ENCODE peak calls at places on chromosomes 4 and X, in eight cellular contexts. R is neural crest cell; S is mammary epithelial cell; G is IMR-90; W is fibroblast of pulmonary artery; E is stimulated activated CD4-positive, alpha-beta T cell treated with anti-CD3 and anti-CD28 coated beads, Interleukin-1b, Interleukin-23, amount 100 ng/mL, for 4 hours; D is psoas muscle; Y is foreskin melanocyte. N is an unnamed sample.

GRCh38 chrX:77014655-77015377 is 432.4 kb upstream of the FGF16 start:
- DNase-seq in R (peak), S (no peak), G (no peak), W (no peak), E (no peak), D (no peak), Y (no peak), N (no peak)

GRCh38 chrX:144219035-144219434 is 335.2 kb downstream of the UBE2NL start:
- DNase-seq in R (no peak), S (peak), G (no peak), W (peak), E (no peak), D (no peak), Y (no peak), N (no peak)

GRCh38 chr4:1842993-1843448 is 12.9 kb downstream of the LETM1 start:
- DNase-seq in R (no peak), S (no peak), G (peak), W (peak), E (no peak), D (no peak), Y (no peak), N (no peak)

GRCh38 chrX:70774223-70774622 is 134.3 kb downstream of the TEX11 start:
- DNase-seq in R (no peak), S (no peak), G (no peak), W (no peak), E (no peak), D (no peak), Y (no peak), N (no peak)

GRCh38 chr4:121696140-121696640 is 590 bp downstream of the ANXA5 start:
- DNase-seq in R (no peak), S (peak), G (peak), W (peak), E (peak), D (peak), Y (peak), N (peak)

GRCh38 chr4:180805101-180805500 is 1438.1 kb upstream of the TENM3 start:
- DNase-seq in R (no peak), S (no peak), G (no peak), W (no peak), E (no peak), D (no peak), Y (no peak), N (no peak)

GRCh38 chr4:6568689-6569332 is 6.2 kb upstream of the MAN2B2 start:
- DNase-seq in R (no peak), S (peak), G (peak), W (peak), E (no peak), D (no peak), Y (peak), N (no peak)

GRCh38 chr4:126794363-126794762 is 838.4 kb upstream of the INTU start:
- DNase-seq in R (no peak), S (peak), G (peak), W (peak), E (no peak), D (no peak), Y (no peak), N (no peak)

GRCh38 chr4:15926486-15926885 is 12.1 kb downstream of the FGFBP1 start:
- DNase-seq in R (no peak), S (no peak), G (peak), W (peak), E (no peak), D (no peak), Y (no peak), N (no peak)

GRCh38 chrX:44480591-44480990 is 62.1 kb downstream of the FUNDC1 start:
- DNase-seq in R (no peak), S (no peak), G (no peak), W (no peak), E (no peak), D (no peak), Y (no peak), N (no peak)

GRCh38 chrX:154602766-154603437 is 16.2 kb downstream of the CTAG1B start:
- DNase-seq in R (no peak), S (no peak), G (no peak), W (no peak), E (no peak), D (no peak), Y (no peak), N (peak)

GRCh38 chr4:12633058-12633651 is 851.0 kb downstream of the RAB28 start:
- DNase-seq in R (peak), S (peak), G (peak), W (peak), E (peak), D (peak), Y (peak), N (no peak)

GRCh38 chrX:2500091-2500680 is 590 bp downstream of the DHRSX start:
- DNase-seq in R (peak), S (peak), G (peak), W (peak), E (no peak), D (peak), Y (peak), N (peak)

GRCh38 chr4:1416948-1417260 is 10.7 kb upstream of the NKX1-1 start:
- DNase-seq in R (no peak), S (no peak), G (no peak), W (no peak), E (no peak), D (no peak), Y (no peak), N (peak)

GRCh38 chrX:43860646-43861370 is 21.4 kb downstream of the MAOB start:
- DNase-seq in R (no peak), S (peak), G (peak), W (peak), E (no peak), D (no peak), Y (peak), N (no peak)

GRCh38 chr4:145216532-145216931 is 36.1 kb upstream of the OTUD4 start:
- DNase-seq in R (no peak), S (peak), G (peak), W (peak), E (no peak), D (no peak), Y (no peak), N (no peak)

GRCh38 chrX:3345281-3346081 is 971 bp downstream of the MXRA5 start:
- DNase-seq in R (peak), S (peak), G (no peak), W (peak), E (no peak), D (peak), Y (no peak), N (no peak)

GRCh38 chr4:177583000-177583399 is 140.8 kb upstream of the AGA start:
- DNase-seq in R (no peak), S (peak), G (peak), W (no peak), E (no peak), D (no peak), Y (peak), N (no peak)

GRCh38 chrX:386768-387575 is at the start of gene PPP2R3B:
- DNase-seq in R (peak), S (peak), G (peak), W (peak), E (peak), D (peak), Y (peak), N (peak)

GRCh38 chr4:3257125-3257690 is 8.2 kb downstream of the MSANTD1 start:
- DNase-seq in R (no peak), S (peak), G (no peak), W (no peak), E (no peak), D (peak), Y (no peak), N (peak)

GRCh38 chrX:139091086-139091485 is 379.6 kb upstream of the FGF13 start:
- DNase-seq in R (no peak), S (no peak), G (no peak), W (no peak), E (no peak), D (no peak), Y (no peak), N (no peak)

GRCh38 chr4:20618010-20618409 is 82.2 kb upstream of the PACRGL start:
- DNase-seq in R (no peak), S (no peak), G (no peak), W (no peak), E (no peak), D (peak), Y (no peak), N (no peak)

N was measured in coronary artery.